ENCODE peak calls at places on chromosomes 2 and 18, in ten cellular contexts. V is spleen, D is GM23338, H is endothelial cell of umbilical vein, X is HepG2, F is upper lobe of left lung, O is SK-N-SH, E is HL-60, Y is H1, J is K562. A is an unnamed sample.
A peak's percentile ranks its signal among the peaks of the same experiment; 100 is the strongest.

GRCh38 chr2:39120521-39120770 is 405 bp downstream of the SOS1 start:
- DNase-seq in J (peak; percentile 68), D (no peak), E (no peak), O (no peak), H (no peak), V (peak; percentile 94), F (no peak), X (no peak), Y (no peak), A (no peak)

GRCh38 chr2:12727641-12728040 is 10.9 kb downstream of the TRIB2 start:
- DNase-seq in E (no peak), J (no peak), H (no peak), Y (no peak), V (no peak), X (no peak), F (no peak), O (no peak), D (no peak), A (no peak)

GRCh38 chr2:16755377-16755776 is 89.7 kb upstream of the CYRIA start:
- DNase-seq in H (no peak), J (no peak), X (no peak), Y (no peak), F (no peak), E (no peak), V (no peak), O (no peak), D (no peak), A (no peak)

GRCh38 chr2:95292623-95293260 is 4.4 kb upstream of the KCNIP3 start:
- DNase-seq in J (no peak), D (no peak), X (no peak), E (no peak), F (no peak), H (no peak), Y (no peak), O (no peak), V (no peak), A (no peak)

GRCh38 chr2:101597347-101597944 is 100.1 kb upstream of the MAP4K4 start:
- DNase-seq in X (peak; percentile 92), F (no peak), J (no peak), Y (no peak), H (no peak), D (no peak), O (no peak), E (no peak), V (no peak), A (no peak)

GRCh38 chr2:100757621-100758394 is 62.1 kb upstream of the NPAS2 start:
- DNase-seq in O (no peak), H (peak; percentile 68), E (no peak), X (peak; percentile 66), V (no peak), Y (no peak), J (no peak), D (no peak), F (no peak), A (no peak)

GRCh38 chr2:85264471-85264870 is 63.3 kb downstream of the TGOLN2 start:
- DNase-seq in X (no peak), V (no peak), Y (no peak), F (no peak), O (no peak), E (no peak), H (peak; percentile 54), D (peak; percentile 80), J (no peak), A (no peak)

GRCh38 chr18:70310560-70311320 is 21.9 kb downstream of the SOCS6 start:
- DNase-seq in D (no peak), J (no peak), E (no peak), O (no peak), Y (no peak), X (no peak), V (no peak), H (no peak), F (no peak), A (no peak)

GRCh38 chr2:144645055-144645778 is 125.3 kb upstream of the ZEB2 start:
- DNase-seq in J (no peak), O (no peak), D (no peak), X (no peak), V (no peak), H (no peak), F (no peak), Y (no peak), E (peak; percentile 66), A (no peak)

GRCh38 chr2:96815326-96816126 is 542 bp upstream of the CNNM3 start:
- DNase-seq in D (peak; percentile 82), J (no peak), F (no peak), V (peak; percentile 83), X (peak; percentile 39), E (no peak), O (peak; percentile 69), H (no peak), Y (no peak), A (peak; percentile 29)
- TF ChIP-seq POLR2AphosphoS5 in D (no peak), J (no peak), F (no peak), V (no peak), X (no peak), E (no peak), O (no peak), H (no peak), Y (peak; percentile 3), A (no peak)

GRCh38 chr2:215136669-215137328 is 1.6 kb downstream of the ABCA12 start:
- DNase-seq in D (no peak), V (no peak), Y (no peak), O (no peak), J (no peak), F (no peak), X (no peak), E (no peak), H (no peak), A (no peak)

GRCh38 chr2:215137329-215137686 is 1.1 kb downstream of the ABCA12 start:
- DNase-seq in H (no peak), V (no peak), F (no peak), X (no peak), Y (no peak), J (no peak), D (no peak), E (no peak), O (no peak), A (no peak)

GRCh38 chr2:215140166-215140707 is 1.8 kb upstream of the ABCA12 start:
- DNase-seq in E (no peak), V (no peak), X (no peak), J (no peak), O (no peak), H (no peak), Y (no peak), D (no peak), F (no peak), A (no peak)

GRCh38 chr2:215137741-215138340 is 585 bp downstream of the ABCA12 start:
- DNase-seq in Y (no peak), H (peak; percentile 15), F (no peak), E (no peak), J (no peak), D (no peak), X (no peak), V (no peak), O (peak; percentile 19), A (peak; percentile 45)

GRCh38 chr2:215138466-215138865 is at the start of gene ABCA12:
- DNase-seq in Y (no peak), H (no peak), V (no peak), X (no peak), F (no peak), O (no peak), D (no peak), E (no peak), J (no peak), A (no peak)
- H3K27ac ChIP-seq in Y (no peak within 1 kb of the TSS), H (no peak within 1 kb of the TSS), V (no peak within 1 kb of the TSS), X (no peak within 1 kb of the TSS), F (no peak within 1 kb of the TSS), O (peak within 1 kb of the TSS; percentile 80), D (no peak within 1 kb of the TSS), E (no peak within 1 kb of the TSS), J (no peak within 1 kb of the TSS), A (no peak within 1 kb of the TSS)

GRCh38 chr18:58484989-58485962 is 143.6 kb downstream of the ALPK2 start:
- DNase-seq in X (no peak), D (peak; percentile 59), H (no peak), E (no peak), F (no peak), V (no peak), O (peak; percentile 48), J (no peak), Y (no peak), A (peak; percentile 21)
- TF ChIP-seq POLR2AphosphoS5 in X (no peak), D (no peak), H (no peak), E (no peak), F (no peak), V (no peak), O (no peak), J (no peak), Y (no peak), A (no peak)

GRCh38 chr2:43367014-43367782 is 140.8 kb upstream of the ZFP36L2 start:
- DNase-seq in V (no peak), J (no peak), O (no peak), F (no peak), Y (no peak), H (no peak), E (no peak), D (no peak), X (no peak), A (no peak)

GRCh38 chr2:43370705-43371104 is 144.3 kb upstream of the ZFP36L2 start:
- DNase-seq in O (no peak), X (no peak), H (peak; percentile 83), F (no peak), D (no peak), E (no peak), Y (no peak), V (no peak), J (no peak), A (peak; percentile 40)

GRCh38 chr2:43372386-43373081 is 146.1 kb upstream of the ZFP36L2 start:
- DNase-seq in Y (no peak), J (no peak), O (no peak), E (no peak), D (peak; percentile 29), X (peak; percentile 18), F (no peak), V (no peak), H (no peak), A (no peak)

GRCh38 chr2:43368483-43369385 is 142.3 kb upstream of the ZFP36L2 start:
- DNase-seq in V (no peak), J (no peak), D (no peak), O (no peak), X (no peak), H (no peak), F (no peak), E (no peak), Y (no peak), A (no peak)

GRCh38 chr2:43370146-43370545 is 143.7 kb upstream of the ZFP36L2 start:
- DNase-seq in O (no peak), V (no peak), X (no peak), Y (no peak), E (no peak), D (no peak), J (no peak), H (peak; percentile 28), F (no peak), A (no peak)
- H3K27ac ChIP-seq in O (peak overlapping the region; percentile 60), V (no peak overlapping the region), X (no peak overlapping the region), Y (no peak overlapping the region), E (no peak overlapping the region), D (no peak overlapping the region), J (no peak overlapping the region), H (no peak overlapping the region), F (no peak overlapping the region), A (peak overlapping the region; percentile 39)